ENCODE peak calls at places on chromosomes 16 and 17, in eight cellular contexts. I is adrenal gland; S is PC-3; E is gastrocnemius medialis; N is psoas muscle; M is CD8-positive, alpha-beta memory T cell; G is tibial nerve; P is body of pancreas. H is an unnamed sample. For H3K4me1, the result is how much of the 10 kb centered on the place peaks cover.

GRCh38 chr17:57810740-57811632 is 38.9 kb downstream of the MRPS23 start:
- DNase-seq in P (peak), G (no peak), S (no peak), I (peak), N (peak), M (no peak), E (no peak), H (peak)

GRCh38 chr16:53518550-53519416 is 15.8 kb upstream of the AKTIP start:
- DNase-seq in P (no peak), G (no peak), I (peak), S (no peak), E (peak), N (no peak), M (peak), H (peak)

GRCh38 chr16:9859706-9860105 is 322.5 kb downstream of the GRIN2A start:
- DNase-seq in N (no peak), M (no peak), G (no peak), P (no peak), S (no peak), I (no peak), E (no peak), H (no peak)

GRCh38 chr16:1979271-1980025 is 1.8 kb downstream of the NOXO1 start:
- DNase-seq in E (no peak), S (peak), P (peak), M (no peak), G (no peak), I (no peak), N (no peak), H (no peak)

GRCh38 chr17:75289832-75290337 is 652 bp upstream of the SLC25A19 start:
- DNase-seq in M (no peak), E (peak), N (no peak), S (peak), P (peak), G (peak), I (peak), H (no peak)

GRCh38 chr17:57707892-57708291 is 37.2 kb downstream of the CCDC182 start:
- DNase-seq in P (no peak), I (no peak), S (no peak), E (peak), G (no peak), N (peak), M (no peak), H (peak)

GRCh38 chr17:64148699-64149098 is 18.8 kb upstream of the ERN1 start:
- DNase-seq in M (no peak), G (no peak), E (peak), P (peak), I (no peak), N (peak), S (peak), H (no peak)

GRCh38 chr17:58989629-58990028 is 117.1 kb downstream of the TRIM37 start:
- DNase-seq in P (no peak), G (no peak), M (no peak), N (no peak), I (no peak), S (no peak), E (no peak), H (no peak)

GRCh38 chr17:38703742-38704644 is 1.1 kb upstream of the MLLT6 start:
- DNase-seq in S (peak), N (peak), G (peak), I (peak), M (peak), E (peak), P (peak), H (peak)

GRCh38 chr17:55259684-55260111 is 5.1 kb upstream of the HLF start:
- DNase-seq in M (no peak), S (peak), G (no peak), E (no peak), I (no peak), N (no peak), P (no peak), H (no peak)

GRCh38 chr17:12927541-12928425 is 90.0 kb downstream of the ELAC2 start:
- DNase-seq in G (no peak), P (no peak), I (peak), N (no peak), S (no peak), M (no peak), E (no peak), H (peak)

GRCh38 chr16:15874745-15875314 is 13.6 kb downstream of the CEP20 start:
- DNase-seq in M (no peak), P (peak), N (peak), S (peak), G (peak), I (peak), E (peak), H (peak)

GRCh38 chr17:77237232-77238008 is 96.7 kb downstream of the SEC14L1 start:
- DNase-seq in E (no peak), G (no peak), I (no peak), P (no peak), M (no peak), N (no peak), S (no peak), H (no peak)

GRCh38 chr16:50040028-50040427 is 15.0 kb downstream of the CNEP1R1 start:
- DNase-seq in I (no peak), E (no peak), M (no peak), P (no peak), N (no peak), G (no peak), S (no peak), H (no peak)

GRCh38 chr17:8598913-8599312 is 31.6 kb downstream of the MYH10 start:
- DNase-seq in I (no peak), E (no peak), P (no peak), N (no peak), G (no peak), M (no peak), S (no peak), H (no peak)

GRCh38 chr17:55420067-55420775 is 1.4 kb downstream of the MMD start:
- DNase-seq in N (no peak), S (no peak), G (no peak), M (peak), I (no peak), P (no peak), E (no peak), H (peak)

GRCh38 chr17:42814633-42815399 is 9.3 kb downstream of the BECN1 start:
- DNase-seq in I (no peak), P (no peak), G (no peak), S (no peak), M (no peak), N (no peak), E (no peak), H (no peak)

GRCh38 chr16:31421587-31421986 is 6.6 kb downstream of the COX6A2 start:
- DNase-seq in P (no peak), I (no peak), M (no peak), S (no peak), G (no peak), N (no peak), E (peak), H (no peak)

GRCh38 chr16:79754081-79754872 is 153.7 kb upstream of the MAF start:
- DNase-seq in E (no peak), I (no peak), P (no peak), S (no peak), G (no peak), M (no peak), N (no peak), H (no peak)
- H3K4me1 ChIP-seq in E (under half), I (under half), P (under half), S (under half), G (under half), M (under half), N (under half), H (under half)

DNA sequence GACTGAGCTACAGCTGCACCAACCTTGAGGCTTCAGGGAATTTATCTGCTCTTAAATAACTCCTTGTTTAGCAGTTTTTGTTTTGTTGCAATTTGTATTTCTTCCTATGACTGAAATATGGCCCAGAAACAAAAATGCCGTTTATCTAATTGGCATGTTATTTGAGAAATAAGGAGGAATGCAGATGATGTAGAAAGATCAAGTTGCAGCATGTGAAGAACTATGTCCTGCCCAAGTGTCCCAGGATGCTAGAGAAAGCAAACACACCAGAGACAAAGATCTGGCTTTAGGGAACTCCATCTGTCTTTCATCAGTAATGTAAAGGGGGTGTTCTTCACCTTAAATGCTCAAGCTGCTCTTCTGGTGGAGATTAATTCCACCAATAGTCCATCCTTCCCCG is 29.7 kb downstream of the USP31 start:
- DNase-seq in G (no peak), N (no peak), M (no peak), P (no peak), E (no peak), I (no peak), S (no peak), H (no peak)
- H3K4me1 ChIP-seq in G (under half), N (under half), M (under half), P (under half), E (half or more), I (under half), S (under half), H (half or more)

GRCh38 chr16:71520550-71520949 is 5.7 kb upstream of the CHST4 start:
- DNase-seq in N (no peak), E (no peak), I (no peak), G (no peak), P (no peak), M (no peak), S (peak), H (no peak)

GRCh38 chr16:71526111-71526998 is at the start of gene CHST4:
- DNase-seq in E (no peak), N (no peak), G (no peak), M (no peak), I (peak), S (no peak), P (peak), H (no peak)

GRCh38 chr16:71528257-71528656 is 2.0 kb downstream of the CHST4 start:
- DNase-seq in G (no peak), E (no peak), P (no peak), N (no peak), M (no peak), I (no peak), S (no peak), H (no peak)

GRCh38 chr16:71528863-71529262 is 2.6 kb downstream of the CHST4 start:
- DNase-seq in M (no peak), I (no peak), S (no peak), P (no peak), N (no peak), G (no peak), E (no peak), H (no peak)

GRCh38 chr16:71524566-71525553 is 1.4 kb upstream of the CHST4 start:
- DNase-seq in P (no peak), E (no peak), M (no peak), G (no peak), I (peak), N (no peak), S (no peak), H (no peak)
- H3K4me1 ChIP-seq in P (under half), E (under half), M (under half), G (under half), I (under half), N (under half), S (under half), H (under half)

DNA sequence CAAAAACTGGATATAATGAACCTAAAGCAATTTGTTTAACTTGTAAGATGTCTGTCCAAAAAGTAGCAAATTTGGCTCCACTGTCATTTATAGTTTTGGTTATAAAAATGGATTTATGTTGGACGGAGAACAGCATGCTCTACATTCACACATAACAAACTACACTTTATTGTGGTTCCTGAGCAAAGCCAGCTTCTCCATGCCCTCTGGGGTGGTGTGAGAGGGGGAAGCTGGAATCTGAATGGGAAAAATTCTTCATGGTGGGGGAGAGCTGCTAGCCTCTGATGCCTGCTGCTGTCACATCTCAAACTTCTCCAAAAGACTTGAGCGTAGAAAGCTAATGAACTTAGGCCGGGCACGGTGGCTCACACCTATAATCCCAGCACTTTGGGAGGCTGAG is 9.8 kb upstream of the METTL9 start:
- DNase-seq in N (no peak), I (no peak), S (no peak), M (no peak), E (no peak), P (no peak), G (no peak), H (no peak)
- H3K4me1 ChIP-seq in N (under half), I (under half), S (under half), M (under half), E (under half), P (under half), G (under half), H (under half)

DNA sequence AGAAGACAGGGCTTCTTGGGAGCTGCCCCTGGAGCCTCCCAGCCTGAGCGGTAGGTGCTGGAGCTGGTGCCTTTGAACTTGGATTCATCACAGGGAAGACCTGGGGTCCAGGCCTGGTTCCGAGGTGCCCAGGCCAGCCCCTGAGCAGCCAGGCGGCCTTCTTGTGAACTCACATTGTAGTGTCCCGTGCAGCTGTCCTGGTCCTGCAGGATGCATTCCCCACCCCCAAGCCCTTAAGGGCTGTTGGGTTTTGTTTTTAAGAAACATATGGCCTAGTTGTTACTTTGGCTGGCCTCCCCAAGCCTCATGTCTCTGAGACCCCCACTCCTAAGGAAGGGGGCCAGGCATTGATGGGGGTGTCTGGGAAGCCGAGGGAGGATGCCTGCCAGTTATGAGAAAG is 70.9 kb downstream of the SREBF1 start:
- DNase-seq in G (no peak), P (no peak), I (no peak), N (no peak), E (no peak), S (no peak), M (no peak), H (no peak)
- H3K4me1 ChIP-seq in G (under half), P (under half), I (half or more), N (half or more), E (under half), S (under half), M (under half), H (under half)

DNA sequence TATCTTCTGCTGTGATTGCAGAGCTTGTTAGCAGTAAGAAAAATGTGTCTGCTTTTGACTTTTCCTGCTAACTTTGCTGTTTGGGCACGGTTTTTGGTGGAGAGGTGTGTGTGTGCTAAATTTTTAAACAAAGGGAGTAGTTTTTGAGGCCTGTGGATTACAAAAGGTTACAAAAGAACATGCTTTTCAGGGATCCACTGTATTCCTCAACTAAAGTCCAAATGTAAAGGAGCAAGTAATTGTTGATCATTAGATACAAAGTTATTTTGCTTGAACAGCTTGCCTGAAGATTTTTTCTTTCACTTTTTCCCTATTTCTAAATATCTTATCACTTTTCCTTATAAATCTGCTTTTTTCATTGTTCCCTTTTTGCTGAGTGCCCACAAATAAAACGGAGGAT is 2.0 kb downstream of the KPNB1 start:
- DNase-seq in S (no peak), E (no peak), P (no peak), M (no peak), N (no peak), G (no peak), I (no peak), H (no peak)
- H3K4me1 ChIP-seq in S (under half), E (under half), P (under half), M (half or more), N (under half), G (under half), I (half or more), H (half or more)

GRCh38 chr16:14095883-14096551 is 24.9 kb downstream of the MRTFB start:
- DNase-seq in N (no peak), E (no peak), I (no peak), G (no peak), S (peak), M (no peak), P (peak), H (no peak)
- H3K4me1 ChIP-seq in N (half or more), E (half or more), I (under half), G (under half), S (under half), M (under half), P (half or more), H (under half)

GRCh38 chr16:48559462-48560211 is 50.3 kb downstream of the N4BP1 start:
- DNase-seq in N (no peak), I (no peak), S (no peak), M (no peak), P (no peak), G (no peak), E (no peak), H (no peak)

GRCh38 chr16:48556913-48557351 is 53.0 kb downstream of the N4BP1 start:
- DNase-seq in S (peak), I (no peak), P (no peak), G (no peak), M (no peak), E (no peak), N (no peak), H (no peak)

GRCh38 chr16:48558269-48558915 is 51.6 kb downstream of the N4BP1 start:
- DNase-seq in P (no peak), G (no peak), S (no peak), E (no peak), I (no peak), M (no peak), N (no peak), H (no peak)

GRCh38 chr16:48555597-48555996 is 54.4 kb downstream of the N4BP1 start:
- DNase-seq in M (no peak), N (no peak), G (no peak), I (no peak), E (no peak), P (no peak), S (no peak), H (no peak)

GRCh38 chr16:48556210-48556912 is 53.6 kb downstream of the N4BP1 start:
- DNase-seq in S (no peak), N (no peak), P (no peak), G (no peak), I (no peak), E (no peak), M (no peak), H (no peak)
- H3K4me1 ChIP-seq in S (under half), N (half or more), P (under half), G (half or more), I (under half), E (half or more), M (under half), H (half or more)

DNA sequence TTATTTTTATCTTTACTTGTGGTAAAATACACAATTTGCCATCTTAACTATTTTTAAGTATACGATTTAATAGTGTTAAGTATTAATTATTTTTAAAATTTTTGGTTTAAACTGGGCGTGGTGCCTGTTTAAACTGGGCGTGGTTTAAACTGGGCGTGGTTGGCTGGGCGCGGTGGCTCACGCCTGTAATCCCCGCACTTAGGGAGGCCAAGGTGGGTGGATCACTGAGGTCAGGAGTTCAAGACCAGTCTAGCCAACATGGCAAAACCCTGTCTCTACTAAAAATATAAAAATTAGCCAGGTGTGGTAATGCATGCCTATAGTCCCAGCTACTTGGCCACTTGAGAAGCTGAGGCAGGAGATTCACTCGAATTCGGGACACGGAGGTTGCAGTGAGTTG is 4.0 kb upstream of the CCDC43 start:
- DNase-seq in I (no peak), G (no peak), P (no peak), M (no peak), E (no peak), N (no peak), S (no peak), H (no peak)
- H3K4me1 ChIP-seq in I (under half), G (under half), P (under half), M (under half), E (under half), N (under half), S (under half), H (under half)

GRCh38 chr16:28879261-28879840 is 1.1 kb downstream of the ATP2A1 start:
- DNase-seq in N (no peak), E (no peak), S (no peak), P (no peak), I (no peak), M (no peak), G (no peak), H (no peak)

GRCh38 chr16:28880589-28880915 is 2.3 kb downstream of the ATP2A1 start:
- DNase-seq in E (no peak), N (no peak), P (no peak), G (no peak), S (no peak), I (no peak), M (no peak), H (no peak)

GRCh38 chr16:28880955-28881354 is 2.7 kb downstream of the ATP2A1 start:
- DNase-seq in N (no peak), G (no peak), P (no peak), M (no peak), I (no peak), E (no peak), S (no peak), H (no peak)

GRCh38 chr16:28878083-28878926 is at the start of gene ATP2A1:
- DNase-seq in P (no peak), N (peak), M (no peak), E (peak), G (no peak), I (no peak), S (no peak), H (no peak)

DNA sequence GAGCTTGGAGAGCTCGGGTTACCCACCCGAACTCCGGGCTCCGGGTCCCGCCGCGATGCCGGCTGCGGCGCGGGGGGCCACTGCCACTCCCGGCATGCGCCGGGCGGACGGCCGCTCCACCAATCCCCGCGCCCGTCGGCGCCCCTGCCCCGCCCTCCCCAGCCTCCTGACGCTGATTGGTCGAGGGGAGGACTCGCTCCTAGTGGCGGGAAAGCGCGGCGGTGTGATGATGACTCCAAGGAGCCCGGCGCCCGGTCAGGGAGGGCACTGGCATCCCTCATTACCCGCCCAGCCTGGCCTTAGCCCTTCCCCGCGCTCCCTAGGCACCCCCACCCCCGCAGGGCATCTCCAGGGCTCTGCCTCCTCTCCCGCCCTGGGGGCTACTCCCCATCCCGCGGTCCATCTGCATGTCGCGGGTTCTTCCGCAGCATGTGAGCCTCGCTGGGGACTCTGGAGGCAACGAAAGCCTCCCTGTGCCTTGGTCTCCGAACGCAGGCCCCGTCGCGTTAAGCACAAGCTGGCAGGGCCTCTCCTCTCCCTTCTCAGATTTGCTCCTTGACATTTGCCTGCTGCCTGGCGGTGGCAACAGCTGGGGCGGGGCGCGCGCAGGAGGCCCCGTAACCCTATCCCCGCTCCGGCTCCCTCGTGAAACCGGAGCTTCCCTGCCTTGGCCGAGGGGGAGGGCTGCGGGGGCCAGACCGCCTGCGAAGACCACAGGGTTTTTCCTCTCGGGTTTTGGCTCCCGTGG is 1.7 kb downstream of the ATP2A1 start:
- DNase-seq in E (peak), N (peak), P (peak), I (peak), G (peak), M (peak), S (peak), H (peak)
- H3K4me1 ChIP-seq in E (under half), N (under half), P (under half), I (under half), G (under half), M (under half), S (under half), H (under half)

H was measured in heart left ventricle.